ENCODE peak calls at places on chromosome 19, in seven cellular contexts. One of them, this sample, is unnamed.

GRCh38 chr19:58479736-58480480 is 3.8 kb downstream of the ZNF446 start:
- DNase-seq in neural crest cell: no peak
- DNase-seq in coronary artery: no peak
- DNase-seq in heart left ventricle: no peak
- DNase-seq in AG09309: no peak
- DNase-seq in uterus: no peak
- DNase-seq in GM12865: no peak
- DNase-seq in this sample: no peak

GRCh38 chr19:38734426-38735256 is 9.6 kb downstream of the CAPN12 start:
- DNase-seq in neural crest cell: no peak
- DNase-seq in coronary artery: peak
- DNase-seq in heart left ventricle: no peak
- DNase-seq in AG09309: no peak
- DNase-seq in uterus: peak
- DNase-seq in GM12865: peak
- DNase-seq in this sample: no peak

GRCh38 chr19:3216874-3217273 is 7.6 kb upstream of the CELF5 start:
- DNase-seq in neural crest cell: no peak
- DNase-seq in coronary artery: no peak
- DNase-seq in heart left ventricle: no peak
- DNase-seq in AG09309: no peak
- DNase-seq in uterus: no peak
- DNase-seq in GM12865: no peak
- DNase-seq in this sample: no peak

GRCh38 chr19:40576181-40576584 is 490 bp upstream of the SHKBP1 start:
- DNase-seq in neural crest cell: no peak
- DNase-seq in coronary artery: no peak
- DNase-seq in heart left ventricle: no peak
- DNase-seq in AG09309: no peak
- DNase-seq in uterus: no peak
- DNase-seq in GM12865: no peak
- DNase-seq in this sample: no peak

GRCh38 chr19:18345296-18345695 is 4.9 kb downstream of the PGPEP1 start:
- DNase-seq in neural crest cell: no peak
- DNase-seq in coronary artery: no peak
- DNase-seq in heart left ventricle: no peak
- DNase-seq in AG09309: no peak
- DNase-seq in uterus: no peak
- DNase-seq in GM12865: no peak
- DNase-seq in this sample: no peak

GRCh38 chr19:51194527-51195315 is 30.2 kb upstream of the CD33 start:
- DNase-seq in neural crest cell: no peak
- DNase-seq in coronary artery: no peak
- DNase-seq in heart left ventricle: no peak
- DNase-seq in AG09309: no peak
- DNase-seq in uterus: no peak
- DNase-seq in GM12865: peak
- DNase-seq in this sample: peak

GRCh38 chr19:19420570-19421301 is 15.3 kb downstream of the GATAD2A start:
- DNase-seq in neural crest cell: no peak
- DNase-seq in coronary artery: no peak
- DNase-seq in heart left ventricle: no peak
- DNase-seq in AG09309: no peak
- DNase-seq in uterus: no peak
- DNase-seq in GM12865: peak
- DNase-seq in this sample: no peak

GRCh38 chr19:18772620-18773587 is 18.2 kb downstream of the COMP start:
- DNase-seq in neural crest cell: no peak
- DNase-seq in coronary artery: no peak
- DNase-seq in heart left ventricle: no peak
- DNase-seq in AG09309: no peak
- DNase-seq in uterus: no peak
- DNase-seq in GM12865: no peak
- DNase-seq in this sample: no peak

GRCh38 chr19:3480383-3481091 is at the start of gene SMIM24:
- DNase-seq in neural crest cell: no peak
- DNase-seq in coronary artery: no peak
- DNase-seq in heart left ventricle: no peak
- DNase-seq in AG09309: no peak
- DNase-seq in uterus: no peak
- DNase-seq in GM12865: no peak
- DNase-seq in this sample: no peak

GRCh38 chr19:55703790-55704215 is 28.8 kb downstream of the EPN1 start:
- DNase-seq in neural crest cell: peak
- DNase-seq in coronary artery: no peak
- DNase-seq in heart left ventricle: peak
- DNase-seq in AG09309: no peak
- DNase-seq in uterus: no peak
- DNase-seq in GM12865: no peak
- DNase-seq in this sample: no peak

GRCh38 chr19:54928299-54928698 is 19.0 kb downstream of the NLRP7 start:
- DNase-seq in neural crest cell: no peak
- DNase-seq in coronary artery: no peak
- DNase-seq in heart left ventricle: no peak
- DNase-seq in AG09309: no peak
- DNase-seq in uterus: no peak
- DNase-seq in GM12865: no peak
- DNase-seq in this sample: no peak

GRCh38 chr19:3357731-3358391 is 8.5 kb upstream of the NFIC start:
- DNase-seq in neural crest cell: no peak
- DNase-seq in coronary artery: no peak
- DNase-seq in heart left ventricle: peak
- DNase-seq in AG09309: no peak
- DNase-seq in uterus: peak
- DNase-seq in GM12865: no peak
- DNase-seq in this sample: no peak

GRCh38 chr19:2381151-2381822 is 21.2 kb downstream of the TMPRSS9 start:
- DNase-seq in neural crest cell: peak
- DNase-seq in coronary artery: no peak
- DNase-seq in heart left ventricle: no peak
- DNase-seq in AG09309: no peak
- DNase-seq in uterus: no peak
- DNase-seq in GM12865: no peak
- DNase-seq in this sample: no peak

GRCh38 chr19:19691683-19692082 is 23.0 kb downstream of the ZNF101 start:
- DNase-seq in neural crest cell: no peak
- DNase-seq in coronary artery: no peak
- DNase-seq in heart left ventricle: no peak
- DNase-seq in AG09309: no peak
- DNase-seq in uterus: no peak
- DNase-seq in GM12865: no peak
- DNase-seq in this sample: no peak

GRCh38 chr19:16073988-16074387 is 2.3 kb upstream of the TPM4 start:
- DNase-seq in neural crest cell: no peak
- DNase-seq in coronary artery: no peak
- DNase-seq in heart left ventricle: no peak
- DNase-seq in AG09309: no peak
- DNase-seq in uterus: no peak
- DNase-seq in GM12865: no peak
- DNase-seq in this sample: no peak

GRCh38 chr19:3669134-3669436 is 31.2 kb downstream of the PIP5K1C start:
- DNase-seq in neural crest cell: no peak
- DNase-seq in coronary artery: no peak
- DNase-seq in heart left ventricle: no peak
- DNase-seq in AG09309: no peak
- DNase-seq in uterus: no peak
- DNase-seq in GM12865: no peak
- DNase-seq in this sample: no peak

GRCh38 chr19:40523322-40524047 is 53.2 kb upstream of the SHKBP1 start:
- DNase-seq in neural crest cell: peak
- DNase-seq in coronary artery: no peak
- DNase-seq in heart left ventricle: no peak
- DNase-seq in AG09309: peak
- DNase-seq in uterus: no peak
- DNase-seq in GM12865: peak
- DNase-seq in this sample: no peak

GRCh38 chr19:4744451-4745170 is 21.0 kb upstream of the DPP9 start:
- DNase-seq in neural crest cell: no peak
- DNase-seq in coronary artery: no peak
- DNase-seq in heart left ventricle: no peak
- DNase-seq in AG09309: peak
- DNase-seq in uterus: peak
- DNase-seq in GM12865: no peak
- DNase-seq in this sample: no peak

GRCh38 chr19:1746401-1747284 is 6.7 kb upstream of the ONECUT3 start:
- DNase-seq in neural crest cell: no peak
- DNase-seq in coronary artery: no peak
- DNase-seq in heart left ventricle: no peak
- DNase-seq in AG09309: no peak
- DNase-seq in uterus: no peak
- DNase-seq in GM12865: peak
- DNase-seq in this sample: no peak

GRCh38 chr19:10896851-10897526 is 25.6 kb downstream of the CARM1 start:
- DNase-seq in neural crest cell: no peak
- DNase-seq in coronary artery: no peak
- DNase-seq in heart left ventricle: no peak
- DNase-seq in AG09309: no peak
- DNase-seq in uterus: no peak
- DNase-seq in GM12865: no peak
- DNase-seq in this sample: no peak

GRCh38 chr19:3975637-3976087 is 4.8 kb upstream of the DAPK3 start:
- DNase-seq in neural crest cell: no peak
- DNase-seq in coronary artery: no peak
- DNase-seq in heart left ventricle: no peak
- DNase-seq in AG09309: no peak
- DNase-seq in uterus: no peak
- DNase-seq in GM12865: no peak
- DNase-seq in this sample: no peak

DNA sequence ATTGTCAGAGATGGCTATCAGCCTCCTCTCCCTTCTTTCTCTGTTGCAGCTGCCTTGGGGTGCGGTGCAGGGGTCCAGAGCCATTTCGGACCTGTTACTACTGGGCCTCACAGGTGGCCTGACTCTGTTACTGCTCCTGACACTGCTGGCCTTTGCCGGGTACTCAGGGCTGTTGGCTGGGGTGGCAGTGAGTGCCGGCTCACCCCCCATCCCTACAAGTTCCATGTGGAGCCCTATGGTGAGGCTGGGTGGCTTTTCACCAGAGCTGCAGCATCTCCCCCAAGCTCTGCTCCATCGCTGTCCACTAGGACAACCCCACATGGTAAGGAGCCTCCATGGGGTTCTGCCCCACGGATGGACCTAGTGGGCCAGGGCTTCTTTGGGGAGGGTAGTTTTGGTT is 13.7 kb upstream of the ZNF492 start:
- DNase-seq in neural crest cell: no peak
- DNase-seq in coronary artery: peak
- DNase-seq in heart left ventricle: peak
- DNase-seq in AG09309: no peak
- DNase-seq in uterus: no peak
- DNase-seq in GM12865: no peak
- DNase-seq in this sample: no peak
- TF ChIP-seq CTCF in neural crest cell: no peak
- TF ChIP-seq CTCF in coronary artery: no peak
- TF ChIP-seq CTCF in heart left ventricle: no peak
- TF ChIP-seq CTCF in AG09309: no peak
- TF ChIP-seq CTCF in uterus: no peak
- TF ChIP-seq CTCF in GM12865: no peak
- TF ChIP-seq CTCF in this sample: no peak

DNA sequence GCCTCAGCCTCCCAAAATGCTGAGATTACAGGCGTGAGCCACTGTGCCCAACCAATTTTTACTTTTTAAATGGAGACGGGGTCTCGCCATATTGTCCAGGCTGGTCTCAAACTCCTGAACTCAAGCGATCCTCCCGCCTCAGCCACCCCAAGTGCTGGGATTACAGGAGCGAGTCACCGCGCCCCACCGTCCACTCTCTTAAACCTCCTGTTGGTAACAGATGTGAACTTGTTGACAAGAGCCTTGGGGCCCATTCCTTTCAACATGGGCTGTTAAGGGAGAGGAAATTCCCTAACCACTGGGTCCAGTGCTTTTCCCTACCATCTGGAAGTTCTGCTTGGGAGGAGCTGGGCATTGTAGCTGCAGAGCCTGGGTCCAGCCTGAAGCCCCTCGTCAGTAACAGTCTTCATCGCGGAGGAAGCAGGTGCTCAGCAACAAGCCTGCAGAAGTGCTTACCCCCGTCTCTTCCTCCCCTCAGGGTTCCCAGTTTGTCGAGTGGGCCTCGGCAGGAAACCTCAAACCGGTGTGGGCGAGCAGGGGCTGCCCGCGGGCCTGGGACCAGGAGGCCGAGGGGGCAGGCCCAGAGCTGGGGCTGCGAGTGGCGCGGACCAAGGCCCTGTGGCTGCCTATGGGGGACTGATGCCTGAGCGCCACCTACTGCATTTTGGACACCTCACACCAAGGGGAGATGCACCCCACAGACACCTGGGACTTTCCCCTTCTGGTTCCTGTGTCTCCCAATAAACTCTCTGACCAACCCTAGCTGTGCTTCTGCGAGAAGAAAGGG is 4.0 kb upstream of the FLT3LG start:
- DNase-seq in neural crest cell: no peak
- DNase-seq in coronary artery: no peak
- DNase-seq in heart left ventricle: peak
- DNase-seq in AG09309: no peak
- DNase-seq in uterus: no peak
- DNase-seq in GM12865: peak
- DNase-seq in this sample: no peak
- TF ChIP-seq CTCF in neural crest cell: no peak
- TF ChIP-seq CTCF in coronary artery: no peak
- TF ChIP-seq CTCF in heart left ventricle: peak
- TF ChIP-seq CTCF in AG09309: no peak
- TF ChIP-seq CTCF in uterus: no peak
- TF ChIP-seq CTCF in GM12865: peak
- TF ChIP-seq CTCF in this sample: peak

DNA sequence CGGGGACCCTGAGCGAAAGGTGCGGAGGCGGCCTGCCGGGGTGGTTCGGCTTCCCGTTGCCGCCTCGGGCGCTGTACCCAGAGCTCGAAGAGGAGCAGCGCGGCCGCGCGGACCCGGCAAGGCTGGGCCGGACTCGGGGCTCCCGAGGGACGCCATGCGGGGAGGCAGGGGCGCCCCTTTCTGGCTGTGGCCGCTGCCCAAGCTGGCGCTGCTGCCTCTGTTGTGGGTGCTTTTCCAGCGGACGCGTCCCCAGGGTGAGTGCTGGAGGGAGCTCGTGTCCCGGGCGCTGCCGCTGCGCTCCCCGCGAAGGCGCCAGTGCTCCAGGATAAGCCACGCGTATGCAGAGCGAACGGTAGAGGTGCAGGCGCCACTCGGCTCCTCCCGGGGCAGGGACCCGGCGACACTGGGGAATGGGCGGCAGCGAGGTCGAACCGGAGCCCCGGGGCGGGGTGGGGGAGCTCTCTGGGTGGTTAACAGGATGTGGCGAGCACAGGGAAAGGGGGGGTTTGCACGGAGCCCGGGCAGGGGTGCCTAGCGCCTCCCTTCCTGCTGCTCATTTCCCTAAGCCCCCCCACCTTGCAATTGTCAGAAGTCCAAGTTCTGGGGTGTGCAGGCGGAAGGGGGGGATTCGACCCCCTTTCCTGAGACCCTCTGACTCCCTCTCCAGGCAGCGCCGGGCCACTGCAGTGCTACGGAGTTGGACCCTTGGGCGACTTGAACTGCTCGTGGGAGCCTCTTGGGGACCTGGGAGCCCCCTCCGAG is at the start of gene IL27RA:
- DNase-seq in neural crest cell: peak
- DNase-seq in coronary artery: no peak
- DNase-seq in heart left ventricle: peak
- DNase-seq in AG09309: no peak
- DNase-seq in uterus: peak
- DNase-seq in GM12865: peak
- DNase-seq in this sample: no peak
- TF ChIP-seq CTCF in neural crest cell: peak
- TF ChIP-seq CTCF in coronary artery: peak
- TF ChIP-seq CTCF in heart left ventricle: peak
- TF ChIP-seq CTCF in AG09309: peak
- TF ChIP-seq CTCF in uterus: peak
- TF ChIP-seq CTCF in GM12865: peak
- TF ChIP-seq CTCF in this sample: peak

GRCh38 chr19:12137541-12137940 is 2.6 kb downstream of the ZNF20 start:
- DNase-seq in neural crest cell: no peak
- DNase-seq in coronary artery: no peak
- DNase-seq in heart left ventricle: no peak
- DNase-seq in AG09309: no peak
- DNase-seq in uterus: no peak
- DNase-seq in GM12865: peak
- DNase-seq in this sample: no peak
- TF ChIP-seq CTCF in neural crest cell: no peak
- TF ChIP-seq CTCF in coronary artery: no peak
- TF ChIP-seq CTCF in heart left ventricle: no peak
- TF ChIP-seq CTCF in AG09309: no peak
- TF ChIP-seq CTCF in uterus: no peak
- TF ChIP-seq CTCF in GM12865: no peak
- TF ChIP-seq CTCF in this sample: no peak